ENCODE peak calls at places on chromosomes 6 and 20, in eight cellular contexts. I is Kasumi-1, Q is nucleus accumbens, E is T-helper 2 cell, Z is HT1080, L is psoas muscle, G is GOT3, O is EH. N is an unnamed sample.

GRCh38 chr6:158781692-158782373 is 37.3 kb downstream of the EZR start:
- DNase-seq in O (no peak), Q (no peak), Z (no peak), G (no peak), E (no peak), L (no peak), I (no peak), N (no peak)

GRCh38 chr6:112298021-112298745 is 43.8 kb upstream of the LAMA4 start:
- DNase-seq in G (no peak), I (no peak), Z (peak), E (no peak), L (no peak), Q (no peak), O (peak), N (no peak)

GRCh38 chr6:97394160-97394748 is 111.2 kb upstream of the MMS22L start:
- DNase-seq in Q (peak), E (peak), G (no peak), L (no peak), I (peak), O (peak), Z (peak), N (no peak)

GRCh38 chr6:159715168-159715567 is 12.1 kb upstream of the WTAP start:
- DNase-seq in L (no peak), E (no peak), G (no peak), I (no peak), Q (no peak), O (no peak), Z (no peak), N (no peak)

GRCh38 chr20:33993800-33994623 is at the start of gene RALY:
- DNase-seq in Q (peak), I (peak), E (peak), G (peak), O (peak), L (peak), Z (peak), N (peak)

GRCh38 chr20:48749437-48749836 is 78.4 kb downstream of the PREX1 start:
- DNase-seq in Q (no peak), G (no peak), Z (no peak), L (no peak), E (no peak), O (no peak), I (no peak), N (no peak)

GRCh38 chr20:10747019-10747418 is 73.2 kb upstream of the JAG1 start:
- DNase-seq in G (no peak), E (no peak), Z (no peak), I (no peak), L (no peak), O (no peak), Q (no peak), N (no peak)

GRCh38 chr6:161452241-161452640 is 178.4 kb upstream of the AGPAT4 start:
- DNase-seq in G (no peak), Z (no peak), Q (no peak), I (no peak), E (no peak), L (no peak), O (no peak), N (no peak)

GRCh38 chr6:117938324-117938995 is 31.4 kb downstream of the SLC35F1 start:
- DNase-seq in Q (no peak), O (no peak), Z (no peak), E (no peak), L (no peak), G (no peak), I (no peak), N (no peak)

GRCh38 chr20:9241232-9241692 is 172.4 kb downstream of the PLCB4 start:
- DNase-seq in Z (peak), L (no peak), E (no peak), I (no peak), G (no peak), Q (no peak), O (peak), N (no peak)

GRCh38 chr6:170178561-170179477 is 112.1 kb downstream of the DLL1 start:
- DNase-seq in I (no peak), Q (no peak), L (peak), O (peak), E (no peak), Z (no peak), G (no peak), N (no peak)

GRCh38 chr20:53652090-53652858 is 58.6 kb upstream of the ZNF217 start:
- DNase-seq in L (no peak), Q (no peak), Z (no peak), O (no peak), I (peak), G (no peak), E (peak), N (no peak)

GRCh38 chr6:147820520-147820919 is 312.0 kb downstream of the SAMD5 start:
- DNase-seq in O (no peak), Q (no peak), I (no peak), Z (no peak), G (no peak), E (no peak), L (no peak), N (no peak)

GRCh38 chr6:84093405-84094049 is 60.0 kb downstream of the MRAP2 start:
- DNase-seq in E (no peak), L (no peak), O (no peak), Z (no peak), G (no peak), Q (no peak), I (peak), N (no peak)

GRCh38 chr20:62639765-62640164 is 2.5 kb upstream of the SLCO4A1 start:
- DNase-seq in Q (no peak), G (no peak), I (no peak), O (no peak), E (no peak), Z (no peak), L (no peak), N (no peak)

GRCh38 chr20:25341716-25342680 is 48.6 kb downstream of the ABHD12 start:
- DNase-seq in E (no peak), Q (no peak), Z (no peak), I (no peak), L (no peak), O (peak), G (no peak), N (no peak)

GRCh38 chr20:61817061-61817460 is 248.6 kb downstream of the TAF4 start:
- DNase-seq in O (no peak), Q (no peak), L (no peak), E (no peak), Z (no peak), G (no peak), I (no peak), N (no peak)

GRCh38 chr20:47150403-47151152 is 205.9 kb downstream of the ZMYND8 start:
- DNase-seq in E (peak), O (peak), L (peak), Q (peak), I (peak), Z (peak), G (no peak), N (no peak)

GRCh38 chr6:159529820-159530405 is 163.1 kb downstream of the SOD2 start:
- DNase-seq in I (no peak), E (no peak), Q (no peak), G (no peak), O (no peak), L (no peak), Z (no peak), N (no peak)

GRCh38 chr20:53805895-53806384 is 212.3 kb upstream of the ZNF217 start:
- DNase-seq in Q (no peak), G (no peak), Z (peak), O (peak), I (no peak), L (no peak), E (no peak), N (no peak)

GRCh38 chr6:89311853-89312531 is 3.1 kb downstream of the GABRR2 start:
- DNase-seq in Z (peak), O (peak), I (peak), E (no peak), L (peak), Q (peak), G (no peak), N (no peak)

GRCh38 chr6:39296745-39297640 is 17.2 kb downstream of the KCNK17 start:
- DNase-seq in O (peak), L (peak), Z (no peak), G (no peak), Q (no peak), I (no peak), E (no peak), N (no peak)

GRCh38 chr6:4668271-4669179 is 107.7 kb upstream of the CDYL start:
- DNase-seq in O (peak), G (no peak), E (no peak), L (no peak), Q (no peak), I (no peak), Z (peak), N (no peak)

GRCh38 chr6:134056046-134056445 is 3.6 kb upstream of the SLC2A12 start:
- DNase-seq in I (no peak), Q (no peak), O (no peak), E (no peak), Z (no peak), L (no peak), G (no peak), N (no peak)

GRCh38 chr6:166877906-166878305 is 78.4 kb downstream of the RNASET2 start:
- DNase-seq in Q (no peak), E (no peak), Z (peak), G (no peak), O (no peak), L (no peak), I (no peak), N (no peak)

GRCh38 chr20:18176318-18176785 is 38.7 kb downstream of the KAT14 start:
- DNase-seq in Z (no peak), L (no peak), I (no peak), E (no peak), G (no peak), O (no peak), Q (no peak), N (no peak)

GRCh38 chr6:31418251-31418650 is 14.9 kb downstream of the MICA start:
- DNase-seq in G (no peak), I (no peak), L (no peak), Z (no peak), O (no peak), E (no peak), Q (no peak), N (no peak)

GRCh38 chr20:13533946-13534345 is 104.8 kb downstream of the TASP1 start:
- DNase-seq in E (no peak), I (no peak), O (peak), Z (peak), G (no peak), Q (no peak), L (no peak), N (no peak)

GRCh38 chr6:15663057-15663638 is 320 bp upstream of the DTNBP1 start:
- DNase-seq in Z (peak), O (peak), Q (no peak), E (no peak), I (no peak), G (no peak), L (no peak), N (no peak)

GRCh38 chr6:3634417-3634816 is 117.1 kb downstream of the PXDC1 start:
- DNase-seq in Z (no peak), L (no peak), I (no peak), O (no peak), G (no peak), Q (no peak), E (no peak), N (no peak)

GRCh38 chr6:110875548-110876169 is 1.1 kb downstream of the AMD1 start:
- DNase-seq in Z (peak), G (no peak), O (peak), I (no peak), E (peak), L (peak), Q (peak), N (peak)

GRCh38 chr20:23152308-23152892 is 66.3 kb upstream of the CD93 start:
- DNase-seq in Q (no peak), G (peak), O (peak), E (no peak), Z (peak), I (peak), L (peak), N (no peak)

GRCh38 chr6:132364249-132364648 is 37.0 kb downstream of the MOXD1 start:
- DNase-seq in Q (no peak), Z (no peak), G (no peak), I (no peak), L (no peak), E (no peak), O (no peak), N (no peak)

GRCh38 chr6:131400782-131401496 is 172.1 kb upstream of the ARG1 start:
- DNase-seq in G (no peak), Z (no peak), I (no peak), L (no peak), Q (no peak), E (no peak), O (no peak), N (no peak)

GRCh38 chr6:54802775-54803631 is 43.6 kb upstream of the FAM83B start:
- DNase-seq in Q (no peak), Z (peak), O (peak), E (no peak), I (peak), G (no peak), L (no peak), N (no peak)

GRCh38 chr6:157305676-157306653 is 17.4 kb downstream of the TMEM242 start:
- DNase-seq in L (no peak), I (peak), E (no peak), Q (no peak), G (no peak), Z (no peak), O (no peak), N (no peak)

GRCh38 chr6:85069577-85069976 is 305.2 kb upstream of the TBX18 start:
- DNase-seq in I (no peak), L (no peak), O (no peak), Q (no peak), Z (no peak), G (no peak), E (no peak), N (no peak)

N was measured in T-helper 22 cell.